ENCODE peak calls at places on chromosomes 11 and 22, in ten cellular contexts. M, N, H, L, B, I, O, R, G and J are unnamed samples.

GRCh38 chr11:19673924-19674390 is 38.7 kb upstream of the NAV2 start:
- DNase-seq in M (no peak), N (peak; percentile 80), H (peak; percentile 64), L (no peak), B (peak; percentile 28), I (no peak), O (peak; percentile 37), R (no peak), G (no peak), J (peak; percentile 56)

GRCh38 chr11:62431171-62431895 is 12.5 kb downstream of the SCGB1A1 start:
- DNase-seq in M (peak; percentile 16), N (no peak), H (peak; percentile 41), L (no peak), B (peak; percentile 87), I (no peak), O (no peak), R (no peak), G (peak; percentile 83), J (no peak)

GRCh38 chr11:44212128-44212527 is 97.8 kb downstream of the ALX4 start:
- DNase-seq in M (no peak), N (no peak), H (no peak), L (no peak), B (no peak), I (no peak), O (no peak), R (no peak), G (no peak), J (no peak)

GRCh38 chr11:83033972-83034672 is 37.6 kb downstream of the RAB30 start:
- DNase-seq in M (no peak), N (peak; percentile 41), H (peak; percentile 78), L (no peak), B (peak; percentile 43), I (peak; percentile 43), O (no peak), R (no peak), G (no peak), J (peak; percentile 31)

GRCh38 chr22:37483050-37483449 is 3.1 kb downstream of the MFNG start:
- DNase-seq in M (no peak), N (no peak), H (no peak), L (no peak), B (no peak), I (no peak), O (no peak), R (no peak), G (no peak), J (no peak)

GRCh38 chr11:102783016-102783415 is 2.6 kb upstream of the MMP10 start:
- DNase-seq in M (no peak), N (no peak), H (no peak), L (no peak), B (no peak), I (peak; percentile 62), O (no peak), R (no peak), G (no peak), J (no peak)

GRCh38 chr11:69240332-69241074 is 53.5 kb upstream of the MYEOV start:
- DNase-seq in M (no peak), N (no peak), H (peak; percentile 45), L (no peak), B (no peak), I (peak; percentile 10), O (no peak), R (no peak), G (peak; percentile 67), J (no peak)

GRCh38 chr11:64357904-64358535 is 942 bp upstream of the RPS6KA4 start:
- DNase-seq in M (no peak), N (no peak), H (no peak), L (no peak), B (peak; percentile 18), I (peak; percentile 76), O (no peak), R (no peak), G (peak; percentile 89), J (no peak)

GRCh38 chr11:64358907-64359711 is at the start of gene RPS6KA4:
- DNase-seq in M (peak; percentile 20), N (peak; percentile 71), H (peak; percentile 68), L (peak; percentile 92), B (peak; percentile 72), I (peak; percentile 71), O (peak; percentile 57), R (peak; percentile 35), G (peak; percentile 80), J (peak; percentile 14)

GRCh38 chr11:26584818-26585217 is 12.8 kb upstream of the MUC15 start:
- DNase-seq in M (no peak), N (no peak), H (no peak), L (no peak), B (no peak), I (peak; percentile 70), O (no peak), R (no peak), G (no peak), J (no peak)

GRCh38 chr22:36460202-36460601 is 21.2 kb downstream of the TXN2 start:
- DNase-seq in M (no peak), N (no peak), H (no peak), L (no peak), B (no peak), I (no peak), O (no peak), R (no peak), G (no peak), J (no peak)

DNA sequence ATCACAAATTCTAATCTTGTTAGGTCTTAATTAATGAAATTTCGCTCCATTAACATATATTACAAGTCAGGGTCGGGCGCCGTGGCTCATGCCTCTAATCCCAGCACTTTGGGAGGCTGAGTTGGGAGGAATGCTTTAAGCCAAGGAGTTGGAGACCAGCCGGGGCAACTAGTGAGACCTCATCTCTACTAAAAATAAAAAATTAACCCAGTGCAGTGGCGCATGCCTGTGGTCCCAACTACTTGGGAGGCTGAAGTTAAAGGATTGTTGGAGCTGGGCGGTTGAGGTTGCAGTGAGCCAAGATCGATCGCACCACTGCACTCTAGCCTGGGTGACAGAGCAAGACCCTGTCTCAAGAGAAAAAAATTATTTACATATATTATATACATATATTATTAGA is 1.9 kb downstream of the TMA7B start:
- DNase-seq in M (no peak), N (no peak), H (no peak), L (no peak), B (peak; percentile 9), I (no peak), O (no peak), R (no peak), G (peak; percentile 57), J (no peak)
- H3K27ac ChIP-seq in M (peak overlapping the region; percentile 94), N (no peak overlapping the region), H (no peak overlapping the region), L (peak overlapping the region; percentile 87), B (peak overlapping the region; percentile 90), I (peak overlapping the region; percentile 84), O (no peak overlapping the region), R (peak overlapping the region; percentile 55), G (peak overlapping the region; percentile 94), J (no peak overlapping the region)

GRCh38 chr22:27580311-27580897 is 221.2 kb downstream of the MN1 start:
- DNase-seq in M (no peak), N (no peak), H (no peak), L (peak; percentile 52), B (no peak), I (no peak), O (no peak), R (no peak), G (no peak), J (no peak)

GRCh38 chr22:27578937-27579617 is 222.5 kb downstream of the MN1 start:
- DNase-seq in M (no peak), N (no peak), H (peak; percentile 89), L (peak; percentile 43), B (peak; percentile 60), I (no peak), O (no peak), R (no peak), G (no peak), J (peak; percentile 11)

GRCh38 chr22:27583930-27584329 is 217.6 kb downstream of the MN1 start:
- DNase-seq in M (no peak), N (no peak), H (no peak), L (peak; percentile 47), B (no peak), I (no peak), O (no peak), R (no peak), G (no peak), J (no peak)

GRCh38 chr22:27581241-27581640 is 220.3 kb downstream of the MN1 start:
- DNase-seq in M (no peak), N (no peak), H (no peak), L (peak; percentile 25), B (no peak), I (no peak), O (no peak), R (no peak), G (no peak), J (no peak)

GRCh38 chr22:27581688-27582087 is 219.9 kb downstream of the MN1 start:
- DNase-seq in M (no peak), N (peak; percentile 85), H (peak; percentile 78), L (peak; percentile 24), B (no peak), I (no peak), O (no peak), R (no peak), G (no peak), J (peak; percentile 72)
- H3K27me3 ChIP-seq in M (no peaks in the 10 kb centered on the region), N (no peaks in the 10 kb centered on the region), H (no peaks in the 10 kb centered on the region), L (peaks cover 10% of the 10 kb centered on the region), B (peaks cover 32% of the 10 kb centered on the region), I (no peaks in the 10 kb centered on the region), O (no peaks in the 10 kb centered on the region), R (peaks cover 4% of the 10 kb centered on the region), G (peaks cover 11% of the 10 kb centered on the region), J (no peaks in the 10 kb centered on the region)

DNA sequence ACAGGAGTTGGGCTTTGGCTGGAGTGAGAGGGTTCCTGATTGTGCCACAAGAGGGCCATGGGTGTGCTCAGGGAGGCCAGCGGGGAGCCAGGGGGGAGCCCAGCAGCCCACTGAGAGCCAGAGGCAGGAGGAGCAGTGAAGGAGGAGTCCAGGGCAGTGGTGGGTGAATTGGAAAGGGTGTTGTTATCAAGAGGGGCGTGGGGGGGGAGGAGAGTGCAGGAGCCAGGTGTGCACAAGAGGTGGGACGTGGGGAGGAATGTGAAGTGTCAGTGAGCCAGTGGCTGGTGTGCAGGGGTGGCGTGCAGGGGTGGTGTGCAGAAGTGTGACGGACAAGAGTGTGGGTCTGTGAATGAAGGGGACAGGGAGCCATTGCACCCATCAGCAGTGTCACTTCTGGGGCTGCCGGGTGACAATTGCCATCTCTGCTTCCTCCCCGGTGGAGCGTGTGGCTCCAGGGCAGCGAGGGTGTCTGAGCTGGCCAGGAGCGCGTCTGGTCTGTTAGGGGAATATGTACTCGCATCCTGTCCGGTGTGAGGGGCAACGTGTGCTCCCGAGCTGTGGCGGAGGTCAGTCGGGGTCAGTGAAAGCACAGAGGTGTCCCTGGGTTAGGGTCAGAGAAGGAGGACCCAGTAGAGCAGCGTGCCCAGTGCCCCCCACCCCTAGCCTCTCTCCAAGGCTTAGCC is 1.7 kb downstream of the CLCF1 start:
- DNase-seq in M (peak; percentile 43), N (peak; percentile 41), H (peak; percentile 61), L (peak; percentile 83), B (peak; percentile 76), I (no peak), O (no peak), R (no peak), G (peak; percentile 82), J (no peak)
- H3K27ac ChIP-seq in M (no peak overlapping the region), N (no peak overlapping the region), H (no peak overlapping the region), L (peak overlapping the region; percentile 96), B (peak overlapping the region; percentile 89), I (no peak overlapping the region), O (no peak overlapping the region), R (peak overlapping the region; percentile 24), G (no peak overlapping the region), J (peak overlapping the region; percentile 99)

DNA sequence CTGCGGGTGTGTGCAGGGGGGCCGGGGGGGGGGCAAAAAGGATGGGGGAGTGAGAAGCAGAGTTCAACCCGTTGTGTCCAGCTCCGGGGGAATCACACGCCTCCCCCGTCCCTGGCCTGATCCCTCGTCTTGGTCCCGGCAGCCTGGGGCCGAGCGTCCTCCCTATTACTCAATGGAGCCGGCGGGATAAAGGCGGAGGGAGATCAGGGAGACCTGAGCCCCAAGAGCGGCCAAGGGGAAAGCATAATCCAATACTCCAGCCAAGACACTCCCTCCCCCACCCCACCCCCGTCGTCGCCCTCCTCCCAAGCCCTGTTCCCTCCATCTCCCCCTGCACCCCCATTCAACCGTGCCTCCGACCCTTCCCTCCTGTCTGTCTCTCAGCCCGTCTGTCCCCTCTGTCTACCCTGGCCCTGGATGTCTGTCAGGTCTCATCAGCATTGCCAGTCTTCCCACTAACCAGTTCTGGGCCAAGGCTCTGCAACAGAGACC is 2.6 kb downstream of the PHOX2A start:
- DNase-seq in M (no peak), N (no peak), H (no peak), L (no peak), B (no peak), I (no peak), O (no peak), R (no peak), G (no peak), J (no peak)
- H3K27me3 ChIP-seq in M (peaks cover 52% of the 10 kb centered on the region), N (peaks cover 16% of the 10 kb centered on the region), H (peaks cover 72% of the 10 kb centered on the region), L (peaks cover 76% of the 10 kb centered on the region), B (peaks cover 53% of the 10 kb centered on the region), I (peaks cover 14% of the 10 kb centered on the region), O (peaks cover 72% of the 10 kb centered on the region), R (peaks cover 53% of the 10 kb centered on the region), G (no peaks in the 10 kb centered on the region), J (no peaks in the 10 kb centered on the region)